ENCODE peak calls at places on chromosomes 3 and 15, in ten cellular contexts. Q is stimulated activated naive CD8-positive, alpha-beta T cell treated with anti-CD3 and anti-CD28 coated beads, Interleukin-15, Interleukin-2, amounts not matched to agents 100 U/mL and 50 U/mL, for 24 hours; N is right lobe of liver; F is activated CD4-positive, alpha-beta memory T cell treated with anti-CD3 and anti-CD28 coated beads for 36 hours; K is HTR-8/SVneo; B is endothelial cell; X is stimulated activated CD8-positive, alpha-beta memory T cell treated with anti-CD3 and anti-CD28 coated beads, Interleukin-7, amount 100 ng/mL, for 1 hour; H is NB4; R is WTC11; P is foreskin melanocyte. L is an unnamed sample.

GRCh38 chr15:77568960-77569646 is 63.6 kb downstream of the LINGO1 start:
- DNase-seq in Q (no peak), H (peak), K (no peak), F (no peak), N (peak), X (no peak), B (no peak), P (peak), R (no peak), L (no peak)

GRCh38 chr3:89859738-89860137 is 752.3 kb downstream of the EPHA3 start:
- DNase-seq in N (no peak), R (no peak), F (no peak), B (no peak), H (no peak), K (no peak), P (no peak), Q (no peak), X (no peak), L (no peak)

GRCh38 chr15:67824900-67825879 is at the start of gene SKOR1:
- DNase-seq in X (no peak), R (peak), K (no peak), H (no peak), N (peak), F (no peak), P (no peak), Q (peak), B (peak), L (peak)

GRCh38 chr15:23422099-23422945 is 24.7 kb downstream of the GOLGA6L2 start:
- DNase-seq in P (no peak), F (no peak), N (no peak), X (no peak), K (no peak), Q (no peak), H (no peak), B (no peak), R (no peak), L (no peak)

GRCh38 chr15:59283717-59284336 is 77.2 kb downstream of the LDHAL6B start:
- DNase-seq in F (no peak), K (peak), N (no peak), P (no peak), R (no peak), H (no peak), X (no peak), Q (no peak), B (no peak), L (no peak)

GRCh38 chr15:100330629-100331215 is 11.1 kb downstream of the ADAMTS17 start:
- DNase-seq in K (no peak), N (no peak), F (peak), R (no peak), B (no peak), H (peak), X (no peak), P (no peak), Q (no peak), L (peak)

GRCh38 chr3:188801393-188801792 is 370.4 kb upstream of the TPRG1 start:
- DNase-seq in F (no peak), P (no peak), N (no peak), H (no peak), R (no peak), B (no peak), X (no peak), Q (no peak), K (no peak), L (no peak)

GRCh38 chr3:129161860-129162271 is 1.0 kb upstream of the ISY1 start:
- DNase-seq in P (no peak), R (no peak), H (peak), N (no peak), X (no peak), B (peak), K (no peak), Q (peak), F (peak), L (peak)

GRCh38 chr3:99920530-99921376 is 103.1 kb downstream of the CMSS1 start:
- DNase-seq in N (peak), X (no peak), H (peak), B (no peak), F (no peak), Q (no peak), R (peak), P (no peak), K (no peak), L (peak)

GRCh38 chr15:85094685-85095084 is 113.0 kb downstream of the PDE8A start:
- DNase-seq in B (no peak), F (no peak), R (no peak), P (no peak), Q (no peak), N (no peak), H (no peak), K (peak), X (no peak), L (no peak)